ENCODE peak calls at places on chromosomes 7 and 10, in nine cellular contexts. One of them, this sample, is unnamed.
A peak's percentile ranks its signal among the peaks of the same experiment; 100 is the strongest.

GRCh38 chr10:71921319-71922027 is 42.7 kb upstream of the CHST3 start:
- DNase-seq in NB4: no peak
- DNase-seq in right lobe of liver: no peak
- DNase-seq in astrocyte of the spinal cord: no peak
- DNase-seq in keratinocyte: no peak
- DNase-seq in GM10248: no peak
- DNase-seq in choroid plexus epithelial cell: peak; percentile 31
- DNase-seq in heart right ventricle: peak; percentile 60
- DNase-seq in BE2C: peak; percentile 89
- DNase-seq in this sample: no peak

GRCh38 chr7:154770962-154771361 is 232.0 kb downstream of the PAXIP1 start:
- DNase-seq in BE2C: peak; percentile 41
- DNase-seq in NB4: no peak
- DNase-seq in keratinocyte: no peak
- DNase-seq in GM10248: no peak
- DNase-seq in choroid plexus epithelial cell: no peak
- DNase-seq in right lobe of liver: no peak
- DNase-seq in astrocyte of the spinal cord: no peak
- DNase-seq in heart right ventricle: no peak
- DNase-seq in this sample: no peak

GRCh38 chr10:43692051-43692825 is 43.6 kb upstream of the ZNF32 start:
- DNase-seq in GM10248: no peak
- DNase-seq in heart right ventricle: no peak
- DNase-seq in astrocyte of the spinal cord: no peak
- DNase-seq in keratinocyte: no peak
- DNase-seq in choroid plexus epithelial cell: peak; percentile 36
- DNase-seq in NB4: peak; percentile 45
- DNase-seq in BE2C: no peak
- DNase-seq in right lobe of liver: no peak
- DNase-seq in this sample: peak; percentile 68

GRCh38 chr10:101611506-101611905 is 23.4 kb downstream of the DPCD start:
- DNase-seq in BE2C: no peak
- DNase-seq in choroid plexus epithelial cell: peak; percentile 19
- DNase-seq in keratinocyte: no peak
- DNase-seq in right lobe of liver: no peak
- DNase-seq in NB4: peak; percentile 61
- DNase-seq in heart right ventricle: no peak
- DNase-seq in astrocyte of the spinal cord: no peak
- DNase-seq in GM10248: no peak
- DNase-seq in this sample: no peak

GRCh38 chr10:76302936-76303656 is 871.7 kb downstream of the LRMDA start:
- DNase-seq in GM10248: no peak
- DNase-seq in right lobe of liver: no peak
- DNase-seq in NB4: no peak
- DNase-seq in choroid plexus epithelial cell: peak; percentile 29
- DNase-seq in BE2C: no peak
- DNase-seq in heart right ventricle: no peak
- DNase-seq in astrocyte of the spinal cord: peak; percentile 53
- DNase-seq in keratinocyte: no peak
- DNase-seq in this sample: no peak

GRCh38 chr10:28676297-28676967 is 889 bp upstream of the BAMBI start:
- DNase-seq in right lobe of liver: no peak
- DNase-seq in NB4: peak; percentile 45
- DNase-seq in GM10248: no peak
- DNase-seq in heart right ventricle: peak; percentile 28
- DNase-seq in choroid plexus epithelial cell: peak; percentile 22
- DNase-seq in BE2C: peak; percentile 26
- DNase-seq in keratinocyte: no peak
- DNase-seq in astrocyte of the spinal cord: no peak
- DNase-seq in this sample: no peak

GRCh38 chr10:22086730-22087364 is 83.3 kb upstream of the DNAJC1 start:
- DNase-seq in keratinocyte: no peak
- DNase-seq in BE2C: peak; percentile 47
- DNase-seq in astrocyte of the spinal cord: peak; percentile 82
- DNase-seq in right lobe of liver: peak; percentile 86
- DNase-seq in GM10248: no peak
- DNase-seq in NB4: no peak
- DNase-seq in heart right ventricle: peak; percentile 86
- DNase-seq in choroid plexus epithelial cell: peak; percentile 91
- DNase-seq in this sample: peak; percentile 87

GRCh38 chr10:50385610-50386009 is 134.3 kb upstream of the ASAH2 start:
- DNase-seq in right lobe of liver: peak; percentile 25
- DNase-seq in GM10248: no peak
- DNase-seq in NB4: no peak
- DNase-seq in keratinocyte: no peak
- DNase-seq in choroid plexus epithelial cell: peak; percentile 64
- DNase-seq in BE2C: no peak
- DNase-seq in astrocyte of the spinal cord: no peak
- DNase-seq in heart right ventricle: peak; percentile 15
- DNase-seq in this sample: peak; percentile 74

GRCh38 chr10:131706952-131707351 is 193.9 kb upstream of the PPP2R2D start:
- DNase-seq in right lobe of liver: no peak
- DNase-seq in NB4: no peak
- DNase-seq in astrocyte of the spinal cord: no peak
- DNase-seq in keratinocyte: no peak
- DNase-seq in GM10248: no peak
- DNase-seq in choroid plexus epithelial cell: no peak
- DNase-seq in heart right ventricle: no peak
- DNase-seq in BE2C: no peak
- DNase-seq in this sample: no peak

GRCh38 chr7:36961097-36961496 is 236.8 kb upstream of the AOAH start:
- DNase-seq in astrocyte of the spinal cord: no peak
- DNase-seq in GM10248: no peak
- DNase-seq in keratinocyte: no peak
- DNase-seq in heart right ventricle: no peak
- DNase-seq in NB4: no peak
- DNase-seq in choroid plexus epithelial cell: no peak
- DNase-seq in BE2C: no peak
- DNase-seq in right lobe of liver: no peak
- DNase-seq in this sample: no peak

GRCh38 chr10:118667732-118668131 is 72.3 kb upstream of the PRLHR start:
- DNase-seq in astrocyte of the spinal cord: no peak
- DNase-seq in choroid plexus epithelial cell: no peak
- DNase-seq in NB4: no peak
- DNase-seq in keratinocyte: no peak
- DNase-seq in BE2C: no peak
- DNase-seq in right lobe of liver: no peak
- DNase-seq in GM10248: no peak
- DNase-seq in heart right ventricle: no peak
- DNase-seq in this sample: no peak
- TF ChIP-seq CTCF in astrocyte of the spinal cord: no peak
- TF ChIP-seq CTCF in choroid plexus epithelial cell: no peak
- TF ChIP-seq CTCF in NB4: no peak
- TF ChIP-seq CTCF in keratinocyte: no peak
- TF ChIP-seq CTCF in BE2C: no peak
- TF ChIP-seq CTCF in right lobe of liver: no peak
- TF ChIP-seq CTCF in GM10248: no peak
- TF ChIP-seq CTCF in heart right ventricle: no peak
- TF ChIP-seq CTCF in this sample: no peak

GRCh38 chr7:90311185-90311584 is 9.9 kb downstream of the FAM237B start:
- DNase-seq in heart right ventricle: no peak
- DNase-seq in GM10248: no peak
- DNase-seq in NB4: no peak
- DNase-seq in choroid plexus epithelial cell: no peak
- DNase-seq in right lobe of liver: no peak
- DNase-seq in astrocyte of the spinal cord: no peak
- DNase-seq in BE2C: no peak
- DNase-seq in keratinocyte: no peak
- DNase-seq in this sample: no peak

GRCh38 chr7:90309872-90310271 is 11.2 kb downstream of the FAM237B start:
- DNase-seq in right lobe of liver: no peak
- DNase-seq in keratinocyte: no peak
- DNase-seq in GM10248: no peak
- DNase-seq in NB4: no peak
- DNase-seq in heart right ventricle: no peak
- DNase-seq in astrocyte of the spinal cord: no peak
- DNase-seq in BE2C: no peak
- DNase-seq in choroid plexus epithelial cell: no peak
- DNase-seq in this sample: no peak

GRCh38 chr7:90313908-90314307 is 7.2 kb downstream of the FAM237B start:
- DNase-seq in keratinocyte: no peak
- DNase-seq in heart right ventricle: no peak
- DNase-seq in choroid plexus epithelial cell: no peak
- DNase-seq in astrocyte of the spinal cord: no peak
- DNase-seq in right lobe of liver: no peak
- DNase-seq in GM10248: no peak
- DNase-seq in NB4: no peak
- DNase-seq in BE2C: no peak
- DNase-seq in this sample: no peak

DNA sequence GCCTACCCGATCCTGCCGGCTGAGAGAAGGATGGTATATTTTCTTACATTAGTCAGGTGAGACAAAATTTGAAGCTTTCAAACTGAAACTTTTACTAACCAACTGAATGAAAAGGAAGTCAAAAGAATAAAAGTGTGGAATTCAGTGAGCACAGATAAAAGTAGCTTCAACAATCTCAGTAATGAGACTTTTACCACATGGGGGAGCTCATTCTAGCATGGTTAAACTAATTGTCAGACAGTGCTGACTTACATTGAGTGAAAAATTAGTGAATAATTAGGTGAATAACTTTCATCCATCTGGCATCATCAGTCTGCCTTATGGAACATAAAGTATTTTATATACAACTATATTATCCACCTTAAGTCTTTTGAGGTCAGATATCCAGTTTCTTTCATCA is 8.4 kb downstream of the FAM237B start:
- DNase-seq in right lobe of liver: no peak
- DNase-seq in NB4: peak; percentile 21
- DNase-seq in choroid plexus epithelial cell: peak; percentile 56
- DNase-seq in keratinocyte: no peak
- DNase-seq in BE2C: no peak
- DNase-seq in heart right ventricle: no peak
- DNase-seq in astrocyte of the spinal cord: no peak
- DNase-seq in GM10248: no peak
- DNase-seq in this sample: peak; percentile 17
- TF ChIP-seq CTCF in right lobe of liver: peak; percentile 32
- TF ChIP-seq CTCF in NB4: peak; percentile 22
- TF ChIP-seq CTCF in choroid plexus epithelial cell: peak; percentile 53
- TF ChIP-seq CTCF in keratinocyte: peak; percentile 33
- TF ChIP-seq CTCF in BE2C: peak; percentile 25
- TF ChIP-seq CTCF in heart right ventricle: no peak
- TF ChIP-seq CTCF in astrocyte of the spinal cord: peak; percentile 33
- TF ChIP-seq CTCF in GM10248: peak; percentile 17
- TF ChIP-seq CTCF in this sample: peak; percentile 28

DNA sequence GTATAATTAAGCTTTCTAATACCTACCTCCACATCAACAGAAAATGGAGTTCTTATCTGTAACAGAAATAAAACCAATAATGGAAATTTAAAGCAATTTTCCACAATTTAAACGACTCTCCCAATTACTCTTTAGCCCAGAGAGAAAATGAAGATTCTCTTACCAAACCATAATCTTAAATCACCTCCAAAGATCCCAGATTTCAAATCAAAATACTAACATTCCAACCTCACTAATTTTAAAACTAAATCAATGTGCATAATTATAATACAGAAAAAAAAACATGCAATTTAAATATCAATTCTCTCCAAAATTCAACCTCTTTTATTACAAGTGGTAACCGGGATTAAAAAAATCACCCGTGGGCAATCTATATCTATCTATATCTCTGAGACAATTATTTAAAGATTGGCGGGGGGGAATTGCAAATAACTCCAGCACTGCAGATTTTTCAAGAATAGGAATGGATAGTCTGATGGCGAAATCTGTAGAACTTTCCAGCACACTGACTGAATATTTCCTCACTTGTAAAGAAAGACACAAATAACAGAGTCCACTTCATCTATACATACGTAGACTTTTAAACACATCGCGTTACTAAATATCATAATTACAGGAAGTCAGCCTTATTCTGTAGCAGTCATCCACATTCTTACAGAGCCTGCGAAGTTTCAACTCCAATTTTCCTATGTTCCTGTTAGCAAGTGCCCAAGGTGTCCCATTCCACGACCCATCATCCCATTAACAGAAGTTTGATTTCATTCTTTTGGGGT is 1.3 kb downstream of the HERC4 start:
- DNase-seq in right lobe of liver: no peak
- DNase-seq in keratinocyte: no peak
- DNase-seq in choroid plexus epithelial cell: peak; percentile 38
- DNase-seq in GM10248: no peak
- DNase-seq in BE2C: no peak
- DNase-seq in astrocyte of the spinal cord: no peak
- DNase-seq in heart right ventricle: no peak
- DNase-seq in NB4: peak; percentile 52
- DNase-seq in this sample: peak; percentile 30
- TF ChIP-seq CTCF in right lobe of liver: no peak
- TF ChIP-seq CTCF in keratinocyte: no peak
- TF ChIP-seq CTCF in choroid plexus epithelial cell: no peak
- TF ChIP-seq CTCF in GM10248: no peak
- TF ChIP-seq CTCF in BE2C: no peak
- TF ChIP-seq CTCF in astrocyte of the spinal cord: no peak
- TF ChIP-seq CTCF in heart right ventricle: no peak
- TF ChIP-seq CTCF in NB4: no peak
- TF ChIP-seq CTCF in this sample: no peak

DNA sequence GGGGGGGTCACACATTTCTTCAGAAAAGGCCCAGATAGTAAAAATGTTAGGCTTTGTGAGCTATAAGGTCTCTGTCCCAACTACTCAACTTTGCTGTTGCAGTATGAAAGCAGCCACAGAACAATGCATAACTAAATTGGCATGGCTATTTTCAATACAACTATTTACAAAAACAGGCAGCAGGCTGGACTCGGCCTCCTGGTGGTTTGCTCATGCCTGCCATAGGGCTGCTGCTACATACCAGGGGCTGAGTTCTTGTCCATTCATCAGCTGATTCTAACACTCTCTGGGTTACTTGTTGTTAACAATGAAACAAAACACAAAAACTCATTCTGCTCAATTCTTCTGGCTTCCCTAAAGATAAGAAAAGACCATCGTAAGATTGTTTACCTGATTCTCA is 109.4 kb upstream of the ADAM12 start:
- DNase-seq in right lobe of liver: no peak
- DNase-seq in astrocyte of the spinal cord: no peak
- DNase-seq in NB4: no peak
- DNase-seq in BE2C: no peak
- DNase-seq in GM10248: no peak
- DNase-seq in keratinocyte: no peak
- DNase-seq in choroid plexus epithelial cell: peak; percentile 37
- DNase-seq in heart right ventricle: no peak
- DNase-seq in this sample: no peak
- TF ChIP-seq CTCF in right lobe of liver: no peak
- TF ChIP-seq CTCF in astrocyte of the spinal cord: peak; percentile 16
- TF ChIP-seq CTCF in NB4: no peak
- TF ChIP-seq CTCF in BE2C: no peak
- TF ChIP-seq CTCF in GM10248: no peak
- TF ChIP-seq CTCF in keratinocyte: no peak
- TF ChIP-seq CTCF in choroid plexus epithelial cell: peak; percentile 49
- TF ChIP-seq CTCF in heart right ventricle: no peak
- TF ChIP-seq CTCF in this sample: no peak

This sample was measured in MCF 10A.